ENCODE peak calls at places on chromosomes 11 and 22, in seven cellular contexts. O is stimulated activated CD4-positive, alpha-beta T cell treated with anti-CD3 and anti-CD28 coated beads, TNF-alpha, amount 100 ng/mL, for 48 hours; N is GF-D8; B is H4; A is activated CD4-positive, alpha-beta memory T cell treated with anti-CD3 and anti-CD28 coated beads, Interleukin-2, amount 10 ng/mL, durations not matched to agents 7 days and 5 days; S is DMS153; I is NCI-H2081 treated with DMSO at 0.1 percent for 48 hours. Q is an unnamed sample.

GRCh38 chr11:71542382-71542781 is 4.6 kb downstream of the KRTAP5-8 start:
- DNase-seq in A (no peak), O (no peak), S (no peak), N (no peak), I (no peak), B (no peak), Q (no peak)

GRCh38 chr11:3989251-3989650 is 105.3 kb upstream of the RRM1 start:
- DNase-seq in N (no peak), A (no peak), B (no peak), I (no peak), O (no peak), S (no peak), Q (no peak)

GRCh38 chr11:45267660-45268340 is 18.3 kb downstream of the SYT13 start:
- DNase-seq in B (no peak), O (no peak), A (no peak), S (no peak), N (no peak), I (no peak), Q (no peak)

GRCh38 chr11:126969865-126970479 is 30.6 kb downstream of the KIRREL3 start:
- DNase-seq in O (no peak), B (peak), N (no peak), I (no peak), A (no peak), S (peak), Q (peak)

GRCh38 chr11:82458777-82459176 is 274.9 kb downstream of the FAM181B start:
- DNase-seq in A (no peak), O (no peak), S (no peak), I (no peak), B (no peak), N (no peak), Q (no peak)

GRCh38 chr22:45948081-45948648 is 28.8 kb downstream of the WNT7B start:
- DNase-seq in S (peak), I (no peak), N (no peak), B (no peak), A (no peak), O (no peak), Q (no peak)

GRCh38 chr11:131511794-131512193 is 141.4 kb downstream of the NTM start:
- DNase-seq in I (no peak), O (no peak), B (peak), S (peak), N (no peak), A (no peak), Q (no peak)

GRCh38 chr11:8871283-8871775 is 39.7 kb upstream of the AKIP1 start:
- DNase-seq in B (peak), N (no peak), I (no peak), O (no peak), S (no peak), A (no peak), Q (no peak)

GRCh38 chr11:45106440-45106839 is 40.0 kb upstream of the PRDM11 start:
- DNase-seq in A (peak), O (no peak), I (no peak), B (no peak), S (no peak), N (no peak), Q (no peak)

GRCh38 chr11:134792044-134792443 is 380.0 kb upstream of the B3GAT1 start:
- DNase-seq in N (no peak), S (no peak), I (no peak), A (no peak), O (no peak), B (no peak), Q (no peak)

GRCh38 chr11:47552086-47552580 is 799 bp downstream of the CELF1 start:
- DNase-seq in I (no peak), A (peak), N (no peak), O (peak), B (no peak), S (no peak), Q (peak)

GRCh38 chr22:49233507-49234100 is 594.1 kb downstream of the BRD1 start:
- DNase-seq in I (no peak), A (no peak), S (no peak), B (no peak), N (no peak), O (no peak), Q (no peak)

GRCh38 chr11:82757660-82758301 is 24.1 kb upstream of the FAM181B start:
- DNase-seq in A (no peak), S (no peak), O (no peak), B (no peak), N (no peak), I (no peak), Q (no peak)

GRCh38 chr11:15770798-15771414 is 585.4 kb downstream of the SOX6 start:
- DNase-seq in I (no peak), B (peak), O (peak), S (no peak), A (no peak), N (no peak), Q (peak)

GRCh38 chr22:49370841-49371301 is 456.8 kb downstream of the BRD1 start:
- DNase-seq in B (no peak), S (no peak), I (no peak), N (no peak), O (no peak), A (no peak), Q (no peak)

GRCh38 chr11:14741195-14741594 is 97.6 kb downstream of the PDE3B start:
- DNase-seq in B (no peak), N (no peak), S (no peak), A (no peak), I (no peak), O (no peak), Q (no peak)

GRCh38 chr11:93225642-93226041 is 27.9 kb upstream of the SLC36A4 start:
- DNase-seq in B (peak), A (no peak), I (peak), S (peak), O (no peak), N (no peak), Q (peak)

GRCh38 chr11:105046898-105047579 is 1.9 kb upstream of the CARD16 start:
- DNase-seq in O (no peak), S (peak), N (no peak), B (peak), A (no peak), I (no peak), Q (no peak)

GRCh38 chr11:60870276-60870675 is 2.9 kb downstream of the ZP1 start:
- DNase-seq in O (no peak), N (no peak), S (peak), I (no peak), B (no peak), A (no peak), Q (no peak)

GRCh38 chr11:24609778-24610177 is 112.9 kb downstream of the LUZP2 start:
- DNase-seq in O (no peak), B (no peak), A (no peak), S (no peak), I (no peak), N (no peak), Q (no peak)

GRCh38 chr11:61946894-61947293 is 3.3 kb upstream of the BEST1 start:
- DNase-seq in S (no peak), B (no peak), I (no peak), O (no peak), A (no peak), N (no peak), Q (no peak)

GRCh38 chr11:723120-723883 is 17.3 kb downstream of the EPS8L2 start:
- DNase-seq in O (no peak), N (no peak), S (no peak), A (peak), B (peak), I (no peak), Q (peak)

GRCh38 chr11:34558211-34558610 is 44.6 kb upstream of the ELF5 start:
- DNase-seq in O (no peak), S (no peak), I (no peak), N (no peak), B (no peak), A (no peak), Q (no peak)

GRCh38 chr11:35398881-35399280 is 20.5 kb downstream of the SLC1A2 start:
- DNase-seq in N (no peak), S (no peak), B (no peak), O (no peak), I (no peak), A (no peak), Q (no peak)

GRCh38 chr22:36244522-36245391 is 5.4 kb upstream of the APOL2 start:
- DNase-seq in N (no peak), O (no peak), I (no peak), A (peak), B (no peak), S (no peak), Q (no peak)

GRCh38 chr11:64259533-64260067 is 8.3 kb downstream of the PLCB3 start:
- DNase-seq in S (no peak), B (no peak), A (no peak), O (no peak), I (no peak), N (no peak), Q (no peak)

Q was measured in Kasumi-1.